ENCODE peak calls at places on chromosome 6, in ten cellular contexts. J is epithelial cell of esophagus, Z is left ventricle myocardium inferior, Q is activated B cell treated with CpG ODN at 0.5 μM for 24 hours, F is testis, P is suprapubic skin, T is chondrocyte, C is heart right ventricle, W is lower leg skin, G is GM23338. D is an unnamed sample.

GRCh38 chr6:152696543-152696942 is 1.2 kb upstream of the MYCT1 start:
- DNase-seq in J (peak), Z (no peak), Q (no peak), F (no peak), P (no peak), T (no peak), C (no peak), W (no peak), G (no peak), D (no peak)

GRCh38 chr6:123715243-123715863 is 78.6 kb upstream of the TRDN start:
- DNase-seq in J (peak), Z (no peak), Q (no peak), F (peak), P (no peak), T (no peak), C (peak), W (no peak), G (peak), D (no peak)

GRCh38 chr6:130132286-130132701 is 90.5 kb downstream of the SAMD3 start:
- DNase-seq in J (no peak), Z (no peak), Q (no peak), F (no peak), P (no peak), T (no peak), C (no peak), W (no peak), G (no peak), D (no peak)

GRCh38 chr6:5843078-5843477 is 163.6 kb downstream of the NRN1 start:
- DNase-seq in J (no peak), Z (no peak), Q (no peak), F (no peak), P (no peak), T (no peak), C (no peak), W (no peak), G (no peak), D (no peak)

GRCh38 chr6:159106627-159107241 is 61.9 kb upstream of the TAGAP start:
- DNase-seq in J (peak), Z (peak), Q (peak), F (peak), P (no peak), T (no peak), C (peak), W (peak), G (peak), D (peak)

GRCh38 chr6:142187209-142187608 is 40.1 kb downstream of the VTA1 start:
- DNase-seq in J (peak), Z (peak), Q (no peak), F (peak), P (no peak), T (no peak), C (peak), W (no peak), G (no peak), D (no peak)

GRCh38 chr6:139376604-139377218 is 2.3 kb upstream of the CITED2 start:
- DNase-seq in J (peak), Z (no peak), Q (no peak), F (peak), P (no peak), T (no peak), C (peak), W (peak), G (peak), D (no peak)

GRCh38 chr6:16361121-16361520 is 122.7 kb downstream of the GMPR start:
- DNase-seq in J (no peak), Z (no peak), Q (no peak), F (no peak), P (no peak), T (no peak), C (no peak), W (no peak), G (no peak), D (no peak)

GRCh38 chr6:89977808-89978748 is 83.8 kb downstream of the GJA10 start:
- DNase-seq in J (no peak), Z (no peak), Q (no peak), F (no peak), P (no peak), T (no peak), C (peak), W (no peak), G (no peak), D (no peak)

GRCh38 chr6:44002591-44003344 is 124.5 kb downstream of the MRPL14 start:
- DNase-seq in J (peak), Z (peak), Q (peak), F (peak), P (no peak), T (peak), C (peak), W (no peak), G (peak), D (peak)

GRCh38 chr6:87945966-87946365 is 101.7 kb upstream of the SPACA1 start:
- DNase-seq in J (peak), Z (no peak), Q (no peak), F (no peak), P (no peak), T (no peak), C (no peak), W (peak), G (no peak), D (no peak)

GRCh38 chr6:20826378-20826777 is 292.1 kb downstream of the CDKAL1 start:
- DNase-seq in J (peak), Z (no peak), Q (no peak), F (no peak), P (no peak), T (no peak), C (no peak), W (no peak), G (no peak), D (no peak)

GRCh38 chr6:81906041-81906440 is 153.6 kb upstream of the TENT5A start:
- DNase-seq in J (peak), Z (no peak), Q (no peak), F (no peak), P (no peak), T (no peak), C (no peak), W (no peak), G (no peak), D (no peak)

GRCh38 chr6:139508576-139508975 is 134.1 kb upstream of the CITED2 start:
- DNase-seq in J (no peak), Z (no peak), Q (no peak), F (no peak), P (no peak), T (no peak), C (no peak), W (no peak), G (no peak), D (no peak)

GRCh38 chr6:89895273-89895874 is 1.1 kb downstream of the GJA10 start:
- DNase-seq in J (peak), Z (no peak), Q (no peak), F (peak), P (no peak), T (no peak), C (peak), W (no peak), G (peak), D (no peak)

GRCh38 chr6:30091577-30092381 is 16.2 kb upstream of the RNF39 start:
- DNase-seq in J (peak), Z (no peak), Q (no peak), F (peak), P (peak), T (no peak), C (no peak), W (no peak), G (no peak), D (no peak)

GRCh38 chr6:1952726-1953360 is 292.6 kb downstream of the GMDS start:
- DNase-seq in J (peak), Z (no peak), Q (no peak), F (no peak), P (no peak), T (no peak), C (no peak), W (no peak), G (no peak), D (no peak)

GRCh38 chr6:137159912-137160311 is 13.5 kb downstream of the IL22RA2 start:
- DNase-seq in J (peak), Z (no peak), Q (no peak), F (no peak), P (no peak), T (no peak), C (no peak), W (no peak), G (no peak), D (no peak)

GRCh38 chr6:32084780-32085179 is 24.4 kb downstream of the TNXB start:
- DNase-seq in J (no peak), Z (no peak), Q (no peak), F (no peak), P (no peak), T (no peak), C (no peak), W (no peak), G (no peak), D (no peak)

GRCh38 chr6:169837529-169838250 is 86.3 kb downstream of the ERMARD start:
- DNase-seq in J (no peak), Z (no peak), Q (no peak), F (peak), P (no peak), T (no peak), C (no peak), W (no peak), G (no peak), D (no peak)

GRCh38 chr6:3977875-3978711 is 100.8 kb downstream of the FAM217A start:
- DNase-seq in J (peak), Z (peak), Q (no peak), F (peak), P (no peak), T (no peak), C (peak), W (peak), G (peak), D (no peak)

GRCh38 chr6:137165375-137166246 is 7.8 kb downstream of the IL22RA2 start:
- DNase-seq in J (peak), Z (no peak), Q (peak), F (no peak), P (no peak), T (no peak), C (no peak), W (no peak), G (no peak), D (no peak)

GRCh38 chr6:52994031-52994788 is 874 bp downstream of the GSTA4 start:
- DNase-seq in J (peak), Z (peak), Q (no peak), F (peak), P (no peak), T (no peak), C (peak), W (peak), G (peak), D (no peak)

GRCh38 chr6:19691465-19692167 is 145.6 kb upstream of the ID4 start:
- DNase-seq in J (no peak), Z (no peak), Q (no peak), F (peak), P (no peak), T (no peak), C (no peak), W (no peak), G (peak), D (peak)

GRCh38 chr6:33744895-33745546 is 1.7 kb downstream of the IP6K3 start:
- DNase-seq in J (no peak), Z (no peak), Q (no peak), F (no peak), P (no peak), T (no peak), C (no peak), W (no peak), G (no peak), D (no peak)

GRCh38 chr6:70166088-70166958 is 136.6 kb downstream of the COL9A1 start:
- DNase-seq in J (peak), Z (peak), Q (no peak), F (peak), P (no peak), T (no peak), C (no peak), W (no peak), G (peak), D (peak)

GRCh38 chr6:13990830-13991229 is 66.1 kb downstream of the RNF182 start:
- DNase-seq in J (peak), Z (no peak), Q (no peak), F (no peak), P (no peak), T (no peak), C (no peak), W (no peak), G (no peak), D (no peak)

GRCh38 chr6:127384007-127384406 is 40.6 kb upstream of the ECHDC1 start:
- DNase-seq in J (no peak), Z (no peak), Q (no peak), F (no peak), P (no peak), T (no peak), C (no peak), W (no peak), G (no peak), D (no peak)

GRCh38 chr6:131982740-131983259 is 31.6 kb upstream of the CCN2 start:
- DNase-seq in J (no peak), Z (no peak), Q (no peak), F (no peak), P (no peak), T (no peak), C (no peak), W (no peak), G (no peak), D (no peak)

GRCh38 chr6:165871571-165871970 is 208.5 kb upstream of the PDE10A start:
- DNase-seq in J (no peak), Z (no peak), Q (no peak), F (no peak), P (no peak), T (no peak), C (no peak), W (no peak), G (no peak), D (no peak)

GRCh38 chr6:166162599-166163342 is 4.9 kb downstream of the TBXT start:
- DNase-seq in J (no peak), Z (no peak), Q (no peak), F (no peak), P (no peak), T (no peak), C (no peak), W (no peak), G (no peak), D (no peak)

GRCh38 chr6:26273673-26274595 is 91.1 kb upstream of the BTN3A2 start:
- DNase-seq in J (peak), Z (no peak), Q (no peak), F (no peak), P (no peak), T (no peak), C (no peak), W (no peak), G (no peak), D (no peak)

DNA sequence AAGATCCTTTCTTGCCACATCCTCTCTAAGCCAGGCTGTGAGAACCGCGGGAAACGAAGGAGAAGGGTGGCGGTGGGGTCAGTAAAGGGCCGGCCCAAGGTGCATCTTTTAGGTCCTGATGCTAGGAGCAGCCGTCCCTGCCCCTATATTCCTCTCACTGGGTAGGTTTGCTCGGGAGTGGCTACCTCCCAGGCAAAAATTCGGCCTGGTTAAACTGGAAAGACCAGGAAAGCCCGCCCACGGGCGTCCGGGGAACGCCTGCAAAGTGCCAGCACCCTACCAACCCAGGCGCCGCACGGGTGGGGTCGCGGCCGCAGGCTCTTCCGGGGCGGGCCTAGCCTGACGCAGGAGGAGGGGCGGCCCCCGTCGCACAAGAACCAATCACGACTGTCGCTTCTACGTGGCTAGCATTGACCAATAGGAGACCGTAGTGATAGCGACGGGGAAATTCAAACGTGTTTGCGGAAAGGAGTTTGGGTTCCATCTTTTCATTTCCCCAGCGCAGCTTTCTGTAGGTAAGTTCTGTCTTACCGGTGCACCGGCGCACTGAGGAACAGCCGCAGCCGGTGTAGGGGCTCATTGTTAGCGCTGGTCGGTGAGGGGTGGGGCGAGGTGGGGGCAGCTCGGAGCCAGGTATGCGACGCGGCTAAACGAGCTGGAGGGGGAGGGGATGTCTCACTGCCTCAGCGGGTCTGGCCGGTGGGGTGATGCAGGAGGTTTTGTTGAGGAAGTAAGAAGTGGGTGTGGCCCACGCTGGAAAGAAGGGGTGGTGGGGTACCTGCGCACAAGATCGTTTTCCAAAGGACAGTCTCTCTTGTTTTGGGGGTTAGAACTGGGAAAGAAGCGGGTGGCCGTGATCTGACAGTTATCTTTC is at the start of gene TTK:
- DNase-seq in J (peak), Z (peak), Q (peak), F (peak), P (peak), T (peak), C (peak), W (peak), G (peak), D (peak)
- TF ChIP-seq CTCF in J (no peak), Z (no peak), Q (no peak), F (no peak), P (no peak), T (no peak), C (no peak), W (no peak), G (no peak), D (no peak)

GRCh38 chr6:134999107-134999506 is 49.2 kb upstream of the ALDH8A1 start:
- DNase-seq in J (no peak), Z (no peak), Q (no peak), F (no peak), P (no peak), T (no peak), C (no peak), W (no peak), G (no peak), D (no peak)

GRCh38 chr6:135006386-135006914 is 48.2 kb downstream of the HBS1L start:
- DNase-seq in J (peak), Z (no peak), Q (no peak), F (no peak), P (no peak), T (no peak), C (no peak), W (no peak), G (no peak), D (no peak)

GRCh38 chr6:135002974-135003703 is 51.5 kb downstream of the HBS1L start:
- DNase-seq in J (no peak), Z (no peak), Q (no peak), F (no peak), P (no peak), T (no peak), C (no peak), W (no peak), G (no peak), D (no peak)

GRCh38 chr6:134997133-134997841 is 47.4 kb upstream of the ALDH8A1 start:
- DNase-seq in J (no peak), Z (no peak), Q (no peak), F (no peak), P (no peak), T (no peak), C (no peak), W (no peak), G (no peak), D (no peak)

GRCh38 chr6:135002229-135002844 is 52.3 kb downstream of the HBS1L start:
- DNase-seq in J (peak), Z (no peak), Q (no peak), F (no peak), P (no peak), T (no peak), C (no peak), W (no peak), G (peak), D (no peak)
- TF ChIP-seq CTCF in J (peak), Z (peak), Q (no peak), F (peak), P (peak), T (peak), C (peak), W (no peak), G (peak), D (peak)

DNA sequence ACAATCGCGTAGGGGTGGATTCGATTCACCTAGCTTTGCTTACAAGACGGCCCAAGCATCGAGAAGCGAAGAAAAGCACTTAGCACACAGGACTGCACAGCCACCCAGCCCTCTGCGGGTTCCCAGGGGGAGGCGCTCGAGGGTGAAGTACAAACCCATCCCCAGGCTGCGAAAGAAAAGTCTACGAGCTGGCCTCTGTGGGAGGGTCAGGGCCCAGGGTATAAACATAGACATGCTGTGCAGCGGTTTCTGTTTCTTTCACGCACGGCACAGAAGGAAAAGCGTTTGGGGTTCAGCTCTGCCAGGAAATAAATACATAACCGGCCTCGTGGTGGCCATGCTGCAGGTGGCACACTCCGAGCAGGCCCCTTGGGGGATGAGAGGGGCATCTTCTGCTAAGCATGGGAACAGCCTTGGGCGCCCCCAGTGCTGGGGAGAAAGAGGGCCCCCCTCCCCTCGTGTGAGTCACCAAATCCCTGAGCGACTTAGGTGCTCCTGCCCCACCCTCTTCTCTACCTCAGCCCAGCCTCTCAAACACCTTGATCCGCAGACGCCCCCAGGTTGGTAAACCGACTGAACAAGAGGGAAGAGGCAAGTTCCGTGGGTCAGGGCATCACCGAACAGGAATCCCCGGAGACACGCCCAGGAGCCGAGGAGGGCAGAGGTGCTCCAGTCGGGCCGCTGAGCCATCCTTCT is 91.6 kb upstream of the RIPOR2 start:
- DNase-seq in J (no peak), Z (no peak), Q (peak), F (no peak), P (no peak), T (no peak), C (no peak), W (no peak), G (peak), D (no peak)
- TF ChIP-seq CTCF in J (no peak), Z (no peak), Q (no peak), F (no peak), P (no peak), T (no peak), C (no peak), W (no peak), G (peak), D (no peak)

GRCh38 chr6:10411915-10412164 is 3.0 kb downstream of the TFAP2A start:
- DNase-seq in J (no peak), Z (no peak), Q (no peak), F (no peak), P (no peak), T (peak), C (no peak), W (no peak), G (no peak), D (no peak)

GRCh38 chr6:10413850-10414765 is 766 bp downstream of the TFAP2A start:
- DNase-seq in J (peak), Z (no peak), Q (no peak), F (no peak), P (no peak), T (no peak), C (no peak), W (no peak), G (peak), D (no peak)

GRCh38 chr6:10411131-10411914 is 3.6 kb downstream of the TFAP2A start:
- DNase-seq in J (no peak), Z (no peak), Q (no peak), F (no peak), P (no peak), T (no peak), C (no peak), W (no peak), G (peak), D (no peak)

GRCh38 chr6:10412948-10413849 is 1.7 kb downstream of the TFAP2A start:
- DNase-seq in J (peak), Z (no peak), Q (no peak), F (no peak), P (no peak), T (no peak), C (no peak), W (peak), G (peak), D (no peak)

DNA sequence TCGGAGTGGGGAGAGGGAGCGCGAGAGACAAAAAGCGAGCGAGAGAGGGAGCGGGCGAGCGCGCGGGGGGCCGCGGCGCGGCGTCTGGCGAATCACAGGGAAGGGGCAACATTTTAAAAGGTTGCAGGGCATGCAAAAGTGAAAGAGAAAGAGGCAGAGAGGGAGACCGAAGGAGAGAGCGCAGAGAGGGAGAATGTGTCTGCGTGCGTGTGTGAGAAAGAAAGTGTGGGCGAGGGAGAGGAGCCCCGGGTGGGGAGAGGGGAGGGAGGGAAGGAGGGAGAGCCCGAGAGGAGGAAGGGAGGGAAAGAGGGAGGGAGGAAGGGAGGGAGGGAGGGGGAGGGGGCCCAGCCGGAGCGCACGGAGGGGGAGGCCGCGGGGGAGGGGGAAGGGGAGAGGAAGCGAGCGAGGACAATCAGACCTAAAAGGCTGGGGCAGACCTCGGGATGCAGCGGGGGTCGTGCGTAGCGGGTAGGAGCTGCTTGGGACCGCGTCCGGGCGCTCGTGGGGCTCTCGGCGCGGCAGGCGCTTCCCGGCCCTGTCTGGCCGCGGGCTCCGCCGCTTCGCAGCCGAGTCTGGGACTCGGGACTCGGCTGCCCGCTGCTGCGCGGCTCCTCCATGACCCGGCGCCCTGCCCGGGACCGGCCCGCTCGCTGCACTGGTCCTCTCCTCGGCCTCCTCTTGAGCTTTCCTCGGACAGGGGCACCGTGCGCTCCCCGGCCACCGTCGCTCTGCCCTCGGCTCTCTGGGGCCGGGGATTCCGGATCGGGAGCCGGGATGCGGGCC is 2.5 kb downstream of the TFAP2A start:
- DNase-seq in J (peak), Z (no peak), Q (no peak), F (no peak), P (no peak), T (peak), C (no peak), W (no peak), G (peak), D (no peak)
- TF ChIP-seq CTCF in J (no peak), Z (no peak), Q (no peak), F (no peak), P (no peak), T (no peak), C (no peak), W (no peak), G (no peak), D (no peak)